ENCODE peak calls at places on chromosome 5, in seven cellular contexts. K, W, L, O, R, F and M are unnamed samples.

GRCh38 chr5:145947581-145947980 is 11.2 kb downstream of the SH3RF2 start:
- DNase-seq in R (no peak), L (no peak), W (no peak), F (no peak), O (no peak), K (no peak), M (no peak)

GRCh38 chr5:150057996-150058395 is 28.4 kb downstream of the CSF1R start:
- DNase-seq in O (no peak), W (peak; percentile 6), L (no peak), R (no peak), K (no peak), F (no peak), M (no peak)

GRCh38 chr5:140341591-140341990 is 4.8 kb downstream of the HBEGF start:
- DNase-seq in R (no peak), F (no peak), L (no peak), O (no peak), W (no peak), K (no peak), M (no peak)

GRCh38 chr5:158174918-158175663 is 316.1 kb upstream of the CLINT1 start:
- DNase-seq in F (peak; percentile 27), K (peak; percentile 24), R (peak; percentile 90), L (peak; percentile 56), O (peak; percentile 32), W (peak; percentile 76), M (peak; percentile 81)

GRCh38 chr5:94911285-94911684 is 292.8 kb downstream of the SLF1 start:
- DNase-seq in K (no peak), R (no peak), W (no peak), F (no peak), O (no peak), L (no peak), M (no peak)

GRCh38 chr5:83058718-83059117 is 18.5 kb downstream of the TMEM167A start:
- DNase-seq in O (no peak), F (no peak), W (no peak), K (no peak), L (no peak), R (no peak), M (no peak)

GRCh38 chr5:126003309-126003708 is 419.9 kb upstream of the GRAMD2B start:
- DNase-seq in L (no peak), W (no peak), O (no peak), K (no peak), F (no peak), R (no peak), M (no peak)

GRCh38 chr5:102911973-102912372 is 156.9 kb downstream of the PAM start:
- DNase-seq in K (peak; percentile 61), F (no peak), R (no peak), W (no peak), L (no peak), O (no peak), M (no peak)

GRCh38 chr5:71582945-71583584 is 4.1 kb upstream of the MCCC2 start:
- DNase-seq in L (no peak), K (no peak), W (no peak), O (no peak), F (no peak), R (no peak), M (no peak)

GRCh38 chr5:135008981-135009735 is 24.9 kb downstream of the PITX1 start:
- DNase-seq in L (no peak), F (no peak), O (no peak), K (no peak), W (peak; percentile 3), R (no peak), M (no peak)

GRCh38 chr5:16806691-16807433 is 129.2 kb downstream of the MYO10 start:
- DNase-seq in O (no peak), K (no peak), F (no peak), L (no peak), W (no peak), R (no peak), M (no peak)

GRCh38 chr5:139422307-139422893 is 16.9 kb downstream of the DNAJC18 start:
- DNase-seq in K (peak; percentile 48), W (peak; percentile 74), L (peak; percentile 80), O (peak; percentile 66), F (no peak), R (peak; percentile 56), M (peak; percentile 63)

GRCh38 chr5:104096451-104096850 is 533.9 kb upstream of the NUDT12 start:
- DNase-seq in L (no peak), F (no peak), K (no peak), W (no peak), R (no peak), O (no peak), M (no peak)

GRCh38 chr5:151128817-151129216 is 28.8 kb downstream of the ANXA6 start:
- DNase-seq in R (no peak), F (no peak), L (no peak), O (no peak), W (no peak), K (no peak), M (no peak)

DNA sequence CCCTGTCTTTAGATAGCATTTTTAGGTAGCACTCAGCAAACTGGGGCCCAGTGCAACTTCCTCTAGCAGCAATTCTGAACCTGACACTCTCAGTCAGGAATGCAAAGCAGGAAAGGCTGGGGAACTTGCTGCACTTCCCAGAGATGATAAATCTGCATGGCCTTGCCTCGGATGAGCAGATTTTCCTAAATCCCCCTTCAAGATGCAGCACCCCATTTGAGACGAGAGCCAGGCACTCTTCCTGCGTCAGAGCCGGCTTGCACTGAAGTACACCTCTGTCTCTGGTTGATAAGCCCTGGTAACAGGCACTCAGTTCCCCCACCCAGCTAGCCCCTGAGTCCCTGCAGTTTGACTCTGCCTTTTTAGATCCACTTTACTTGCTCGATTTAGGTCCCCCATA is 296.7 kb upstream of the PANK3 start:
- DNase-seq in R (no peak), F (no peak), W (no peak), L (no peak), K (no peak), O (no peak), M (no peak)
- TF ChIP-seq JUND in R (no peak), F (no peak), W (no peak), L (no peak), K (no peak), O (no peak), M (no peak)

GRCh38 chr5:171340491-171340890 is 31.4 kb downstream of the TLX3 start:
- DNase-seq in W (no peak), O (peak; percentile 5), R (no peak), F (no peak), K (no peak), L (no peak), M (no peak)

GRCh38 chr5:171337207-171337562 is 28.1 kb downstream of the TLX3 start:
- DNase-seq in R (no peak), W (no peak), F (no peak), K (no peak), O (no peak), L (no peak), M (no peak)

GRCh38 chr5:171340042-171340441 is 31.0 kb downstream of the TLX3 start:
- DNase-seq in K (no peak), R (no peak), O (no peak), F (no peak), W (no peak), L (no peak), M (no peak)

GRCh38 chr5:171344936-171345608 is 36.0 kb downstream of the TLX3 start:
- DNase-seq in L (no peak), F (no peak), K (no peak), W (no peak), O (no peak), R (no peak), M (no peak)

DNA sequence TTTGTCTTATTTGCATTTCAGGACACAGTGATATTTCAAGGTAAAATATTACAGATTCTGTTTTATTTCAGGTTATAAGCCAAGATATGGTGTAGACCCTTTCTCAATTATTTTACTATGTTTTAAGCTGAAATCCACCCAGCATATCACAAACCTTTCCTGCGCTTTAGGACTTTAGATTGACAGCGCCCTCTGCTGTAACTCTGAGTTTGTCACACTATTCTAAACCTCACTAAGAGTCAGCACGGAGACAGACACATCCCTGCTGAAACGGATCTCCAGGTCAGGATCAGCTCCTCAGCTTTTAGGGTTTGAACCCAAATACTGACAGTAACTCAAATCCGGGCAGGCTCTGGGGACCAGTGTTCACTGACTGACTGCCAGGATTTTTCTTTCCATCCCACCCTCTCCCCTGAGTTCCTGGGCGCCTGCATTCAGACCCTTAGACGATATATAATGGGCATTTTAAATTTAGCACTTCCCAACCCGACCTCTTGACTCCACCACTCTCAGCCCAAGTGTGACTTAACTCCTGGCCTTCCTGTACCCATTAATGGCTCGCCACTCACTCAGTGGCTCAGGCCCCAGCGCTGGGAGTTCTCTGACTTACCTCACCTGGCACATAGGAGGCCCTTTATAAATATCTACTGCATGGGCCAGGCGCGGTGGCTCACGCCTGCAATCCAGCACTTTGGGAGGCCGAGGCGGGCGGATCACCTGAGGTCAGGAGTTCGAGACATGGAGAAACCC is 33.5 kb downstream of the TLX3 start:
- DNase-seq in L (peak; percentile 48), K (peak; percentile 64), O (peak; percentile 52), F (no peak), R (peak; percentile 56), W (peak; percentile 73), M (peak; percentile 51)
- TF ChIP-seq JUND in L (no peak), K (no peak), O (no peak), F (no peak), R (no peak), W (no peak), M (no peak)

GRCh38 chr5:39223568-39224156 is 4.3 kb upstream of the FYB1 start:
- DNase-seq in R (no peak), O (no peak), W (no peak), K (no peak), L (no peak), F (no peak), M (no peak)

GRCh38 chr5:39226558-39226957 is 7.2 kb upstream of the FYB1 start:
- DNase-seq in W (no peak), K (no peak), R (no peak), F (no peak), L (no peak), O (no peak), M (no peak)

GRCh38 chr5:39225405-39226099 is 6.2 kb upstream of the FYB1 start:
- DNase-seq in R (no peak), W (no peak), O (no peak), L (no peak), F (no peak), K (no peak), M (no peak)

GRCh38 chr5:39226100-39226451 is 6.7 kb upstream of the FYB1 start:
- DNase-seq in O (no peak), L (no peak), K (no peak), W (no peak), R (no peak), F (no peak), M (peak; percentile 19)

DNA sequence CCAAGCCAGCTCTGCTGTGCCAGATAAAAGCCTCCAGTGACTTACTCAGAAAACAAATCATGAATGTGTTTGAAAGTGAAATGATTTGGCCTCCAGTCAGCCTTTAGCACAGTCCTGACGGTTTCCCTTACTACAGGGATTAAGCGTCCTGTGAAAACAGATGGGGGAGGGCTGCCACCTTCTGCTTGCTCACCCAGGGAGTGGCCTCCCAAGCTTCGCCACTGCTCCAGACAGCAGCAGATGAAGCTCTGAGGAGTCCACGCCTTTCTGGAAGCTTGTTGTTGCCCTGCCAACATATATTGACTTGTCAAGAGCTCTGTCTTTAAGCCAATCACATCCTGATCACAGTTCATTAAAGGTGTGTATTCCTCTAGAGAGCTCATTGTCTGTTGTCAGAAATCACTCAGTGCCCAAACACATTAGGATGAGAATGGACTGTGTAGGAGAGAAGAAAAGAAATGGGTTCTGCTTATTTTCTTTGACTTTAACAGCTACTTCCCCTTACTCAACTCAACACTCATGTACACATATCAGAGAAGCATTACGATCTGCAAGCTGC is 4.9 kb upstream of the FYB1 start:
- DNase-seq in O (no peak), K (no peak), F (no peak), R (no peak), W (no peak), L (peak; percentile 45), M (no peak)
- TF ChIP-seq JUND in O (no peak), K (no peak), F (no peak), R (no peak), W (no peak), L (peak; percentile 25), M (no peak)

GRCh38 chr5:5881294-5881693 is 458.8 kb downstream of the ICE1 start:
- DNase-seq in L (no peak), F (no peak), W (no peak), K (no peak), R (peak; percentile 68), O (no peak), M (no peak)
- TF ChIP-seq JUND in L (no peak), F (no peak), W (no peak), K (no peak), R (no peak), O (no peak), M (no peak)